ENCODE peak calls at places on chromosome 14, in ten cellular contexts. V is psoas muscle; C is spleen; M is H1; R is HCT116; B is body of pancreas; W is pancreas; O is CD8-positive, alpha-beta T cell; F is tibial artery; E is adrenal gland. A is an unnamed sample.

GRCh38 chr14:100531152-100531551 is 56.1 kb downstream of the BEGAIN start:
- DNase-seq in V (peak; percentile 28), C (peak; percentile 55), M (no peak), R (no peak), B (no peak), W (peak; percentile 45), O (no peak), F (peak; percentile 54), E (no peak), A (peak; percentile 40)

GRCh38 chr14:35944847-35945246 is 118.7 kb downstream of the BRMS1L start:
- DNase-seq in V (no peak), C (no peak), M (peak; percentile 21), R (peak; percentile 64), B (no peak), W (no peak), O (no peak), F (no peak), E (no peak), A (no peak)

GRCh38 chr14:74618078-74618952 is 6.3 kb upstream of the LTBP2 start:
- DNase-seq in V (peak; percentile 53), C (peak; percentile 87), M (no peak), R (peak; percentile 88), B (peak; percentile 56), W (no peak), O (peak; percentile 84), F (no peak), E (peak; percentile 64), A (no peak)

GRCh38 chr14:67644428-67644827 is 24.7 kb downstream of the ARG2 start:
- DNase-seq in V (no peak), C (no peak), M (no peak), R (no peak), B (no peak), W (no peak), O (no peak), F (no peak), E (no peak), A (no peak)

GRCh38 chr14:54680636-54681035 is 113.7 kb downstream of the SAMD4A start:
- DNase-seq in V (no peak), C (no peak), M (no peak), R (no peak), B (no peak), W (no peak), O (no peak), F (no peak), E (no peak), A (no peak)

GRCh38 chr14:106842687-106843086 is 1316.3 kb downstream of the TMEM121 start:
- DNase-seq in V (no peak), C (no peak), M (no peak), R (no peak), B (peak; percentile 48), W (peak; percentile 65), O (no peak), F (no peak), E (no peak), A (no peak)

GRCh38 chr14:49594347-49595089 is 4.2 kb upstream of the LRR1 start:
- DNase-seq in V (no peak), C (no peak), M (no peak), R (no peak), B (no peak), W (no peak), O (no peak), F (no peak), E (peak; percentile 73), A (no peak)

GRCh38 chr14:105226198-105226597 is 22.1 kb upstream of the BTBD6 start:
- DNase-seq in V (no peak), C (no peak), M (no peak), R (no peak), B (no peak), W (no peak), O (no peak), F (no peak), E (no peak), A (no peak)

GRCh38 chr14:81927069-81927468 is 393.4 kb upstream of the SEL1L start:
- DNase-seq in V (no peak), C (no peak), M (no peak), R (no peak), B (no peak), W (no peak), O (no peak), F (no peak), E (no peak), A (no peak)
- TF ChIP-seq CTCF in V (no peak), C (no peak), M (peak; percentile 61), R (no peak), B (no peak), W (no peak), O (no peak), F (no peak), E (no peak), A (peak; percentile 6)

GRCh38 chr14:95526483-95527391 is 8.1 kb upstream of the GLRX5 start:
- DNase-seq in V (no peak), C (no peak), M (no peak), R (no peak), B (no peak), W (no peak), O (no peak), F (no peak), E (peak; percentile 20), A (no peak)
- H3K4me1 ChIP-seq in V (peaks cover 31% of the 10 kb centered on the region), C (peaks cover 17% of the 10 kb centered on the region), M (no peaks in the 10 kb centered on the region), R (peaks cover 27% of the 10 kb centered on the region), B (peaks cover 40% of the 10 kb centered on the region), W (no peaks in the 10 kb centered on the region), O (peaks cover 52% of the 10 kb centered on the region), F (peaks cover 3% of the 10 kb centered on the region), E (peaks cover 66% of the 10 kb centered on the region), A (peaks cover 59% of the 10 kb centered on the region)

GRCh38 chr14:99262977-99263448 is 9.0 kb downstream of the BCL11B start:
- DNase-seq in V (no peak), C (peak; percentile 72), M (no peak), R (no peak), B (no peak), W (no peak), O (no peak), F (peak; percentile 41), E (no peak), A (no peak)

GRCh38 chr14:99263564-99264330 is 8.2 kb downstream of the BCL11B start:
- DNase-seq in V (no peak), C (no peak), M (no peak), R (no peak), B (no peak), W (no peak), O (no peak), F (peak; percentile 9), E (no peak), A (no peak)

GRCh38 chr14:99260116-99260515 is 11.9 kb downstream of the BCL11B start:
- DNase-seq in V (no peak), C (no peak), M (no peak), R (no peak), B (no peak), W (no peak), O (no peak), F (peak; percentile 20), E (no peak), A (no peak)

GRCh38 chr14:99260652-99261551 is 11.1 kb downstream of the BCL11B start:
- DNase-seq in V (no peak), C (peak; percentile 77), M (no peak), R (no peak), B (no peak), W (no peak), O (peak; percentile 84), F (peak; percentile 39), E (no peak), A (no peak)

GRCh38 chr14:99261916-99262787 is 9.8 kb downstream of the BCL11B start:
- DNase-seq in V (no peak), C (peak; percentile 81), M (no peak), R (no peak), B (no peak), W (no peak), O (peak; percentile 97), F (peak; percentile 44), E (peak; percentile 28), A (no peak)
- H3K27ac ChIP-seq in V (no peak overlapping the region), C (peak overlapping the region; percentile 83), M (no peak overlapping the region), R (no peak overlapping the region), B (no peak overlapping the region), W (no peak overlapping the region), O (peak overlapping the region; percentile 97), F (no peak overlapping the region), E (no peak overlapping the region), A (peak overlapping the region; percentile 24)

GRCh38 chr14:94005324-94005723 is 8.2 kb downstream of the CCDC197 start:
- DNase-seq in V (no peak), C (no peak), M (no peak), R (no peak), B (no peak), W (no peak), O (no peak), F (no peak), E (no peak), A (no peak)
- TF ChIP-seq CTCF in V (peak; percentile 23), C (peak; percentile 17), M (peak; percentile 66), R (peak; percentile 62), B (no peak), W (no peak), O (peak; percentile 46), F (peak; percentile 14), E (no peak), A (peak; percentile 36)

A was measured in upper lobe of right lung.